ENCODE peak calls at places on chromosomes 7 and 10, in ten cellular contexts. B is astrocyte of the spinal cord; S is AG04449; U is stimulated activated CD4-positive, alpha-beta T cell treated with anti-CD3 and anti-CD28 coated beads, Interleukin-15, amount 100 ng/mL, for 24 hours; N is fibroblast of mammary gland; L is AG04450; Q is NCI-H2081; V is CD4-positive, CD25-positive, alpha-beta regulatory T cell; K is GM03348; D is mesothelial cell of epicardium. A is an unnamed sample.

GRCh38 chr7:47408675-47409074 is 173.2 kb downstream of the TNS3 start:
- DNase-seq in B (no peak), S (no peak), U (no peak), N (no peak), L (no peak), Q (no peak), V (no peak), K (no peak), D (no peak), A (no peak)

GRCh38 chr10:129058664-129059155 is 408.3 kb upstream of the MGMT start:
- DNase-seq in B (no peak), S (no peak), U (no peak), N (no peak), L (no peak), Q (no peak), V (no peak), K (no peak), D (no peak), A (no peak)

GRCh38 chr7:100572281-100572948 is 1.3 kb downstream of the SAP25 start:
- DNase-seq in B (no peak), S (no peak), U (no peak), N (no peak), L (no peak), Q (no peak), V (no peak), K (no peak), D (no peak), A (no peak)

GRCh38 chr10:22560391-22561239 is 153.8 kb downstream of the PIP4K2A start:
- DNase-seq in B (peak; percentile 14), S (no peak), U (no peak), N (no peak), L (no peak), Q (peak; percentile 24), V (no peak), K (no peak), D (no peak), A (no peak)

GRCh38 chr10:100146875-100147665 is 38.8 kb downstream of the ERLIN1 start:
- DNase-seq in B (no peak), S (no peak), U (no peak), N (peak; percentile 13), L (no peak), Q (no peak), V (no peak), K (peak; percentile 17), D (no peak), A (no peak)

GRCh38 chr10:103259989-103260388 is 14.3 kb downstream of the RPEL1 start:
- DNase-seq in B (no peak), S (no peak), U (no peak), N (no peak), L (no peak), Q (no peak), V (no peak), K (no peak), D (no peak), A (no peak)

GRCh38 chr10:97708976-97709745 is 4.4 kb upstream of the MARVELD1 start:
- DNase-seq in B (peak; percentile 80), S (peak; percentile 73), U (peak; percentile 54), N (peak; percentile 77), L (peak; percentile 67), Q (no peak), V (no peak), K (peak; percentile 88), D (peak; percentile 65), A (peak; percentile 82)

GRCh38 chr7:102873470-102874165 is 39.2 kb upstream of the LRRC17 start:
- DNase-seq in B (no peak), S (no peak), U (no peak), N (peak; percentile 32), L (no peak), Q (no peak), V (no peak), K (no peak), D (no peak), A (no peak)

GRCh38 chr7:48426331-48426965 is 255.2 kb downstream of the ABCA13 start:
- DNase-seq in B (no peak), S (no peak), U (no peak), N (no peak), L (no peak), Q (no peak), V (no peak), K (no peak), D (no peak), A (no peak)

GRCh38 chr7:292826-293225 is 2.9 kb downstream of the FOXL3 start:
- DNase-seq in B (no peak), S (no peak), U (no peak), N (no peak), L (no peak), Q (no peak), V (no peak), K (no peak), D (no peak), A (no peak)

GRCh38 chr7:157136372-157136771 is 2.4 kb upstream of the UBE3C start:
- DNase-seq in B (peak; percentile 86), S (peak; percentile 76), U (no peak), N (peak; percentile 89), L (peak; percentile 43), Q (no peak), V (no peak), K (peak; percentile 76), D (no peak), A (no peak)

GRCh38 chr10:52951819-52952218 is 179.2 kb upstream of the MBL2 start:
- DNase-seq in B (peak; percentile 43), S (no peak), U (peak; percentile 16), N (peak; percentile 1), L (peak; percentile 2), Q (peak; percentile 10), V (no peak), K (peak; percentile 21), D (peak; percentile 66), A (peak; percentile 79)

GRCh38 chr10:4541292-4541691 is 284.7 kb upstream of the AKR1E2 start:
- DNase-seq in B (peak; percentile 91), S (peak; percentile 70), U (no peak), N (peak; percentile 99), L (peak; percentile 36), Q (no peak), V (no peak), K (peak; percentile 78), D (no peak), A (peak; percentile 53)

GRCh38 chr10:54396004-54396403 is 405.0 kb downstream of the PCDH15 start:
- DNase-seq in B (no peak), S (no peak), U (no peak), N (no peak), L (no peak), Q (no peak), V (no peak), K (no peak), D (no peak), A (no peak)

GRCh38 chr7:133854739-133855138 is 272.4 kb upstream of the LRGUK start:
- DNase-seq in B (peak; percentile 65), S (peak; percentile 7), U (no peak), N (peak; percentile 70), L (no peak), Q (peak; percentile 54), V (no peak), K (peak; percentile 24), D (no peak), A (no peak)

GRCh38 chr10:126895214-126895781 is 9.9 kb upstream of the DOCK1 start:
- DNase-seq in B (no peak), S (no peak), U (no peak), N (no peak), L (no peak), Q (no peak), V (no peak), K (no peak), D (no peak), A (no peak)